ENCODE peak calls at places on chromosome 2, in five cellular contexts. One of them, this sample, is unnamed.
A peak's percentile ranks its signal among the peaks of the same experiment; 100 is the strongest.

GRCh38 chr2:58976374-58977055 is 735.4 kb upstream of the FANCL start:
- DNase-seq in tibial nerve: no peak
- DNase-seq in naive thymus-derived CD4-positive, alpha-beta T cell: no peak
- DNase-seq in GM12878: no peak
- DNase-seq in A673: no peak
- DNase-seq in this sample: no peak

GRCh38 chr2:173869830-173870229 is 95.3 kb downstream of the SP3 start:
- DNase-seq in tibial nerve: no peak
- DNase-seq in A673: no peak
- DNase-seq in naive thymus-derived CD4-positive, alpha-beta T cell: no peak
- DNase-seq in GM12878: no peak
- DNase-seq in this sample: no peak

GRCh38 chr2:81991282-81991681 is 1686.7 kb upstream of the LRRTM1 start:
- DNase-seq in tibial nerve: no peak
- DNase-seq in naive thymus-derived CD4-positive, alpha-beta T cell: no peak
- DNase-seq in A673: no peak
- DNase-seq in GM12878: no peak
- DNase-seq in this sample: no peak

GRCh38 chr2:163735692-163736432 is at the start of gene FIGN:
- DNase-seq in GM12878: no peak
- DNase-seq in tibial nerve: peak; percentile 65
- DNase-seq in naive thymus-derived CD4-positive, alpha-beta T cell: no peak
- DNase-seq in A673: peak; percentile 46
- DNase-seq in this sample: no peak

GRCh38 chr2:69095246-69095645 is 82.3 kb downstream of the ANTXR1 start:
- DNase-seq in tibial nerve: peak; percentile 38
- DNase-seq in A673: peak; percentile 44
- DNase-seq in naive thymus-derived CD4-positive, alpha-beta T cell: no peak
- DNase-seq in GM12878: no peak
- DNase-seq in this sample: no peak

GRCh38 chr2:37653805-37654378 is 17.6 kb downstream of the CDC42EP3 start:
- DNase-seq in naive thymus-derived CD4-positive, alpha-beta T cell: no peak
- DNase-seq in GM12878: peak; percentile 84
- DNase-seq in tibial nerve: peak; percentile 24
- DNase-seq in A673: no peak
- DNase-seq in this sample: no peak

GRCh38 chr2:54429055-54429454 is 27.1 kb upstream of the SPTBN1 start:
- DNase-seq in GM12878: no peak
- DNase-seq in naive thymus-derived CD4-positive, alpha-beta T cell: no peak
- DNase-seq in tibial nerve: no peak
- DNase-seq in A673: no peak
- DNase-seq in this sample: no peak

GRCh38 chr2:173571021-173571821 is 216.5 kb downstream of the CDCA7 start:
- DNase-seq in GM12878: no peak
- DNase-seq in naive thymus-derived CD4-positive, alpha-beta T cell: no peak
- DNase-seq in A673: peak; percentile 61
- DNase-seq in tibial nerve: no peak
- DNase-seq in this sample: peak; percentile 50

GRCh38 chr2:85709385-85709784 is 15.2 kb downstream of the GNLY start:
- DNase-seq in naive thymus-derived CD4-positive, alpha-beta T cell: no peak
- DNase-seq in GM12878: no peak
- DNase-seq in A673: no peak
- DNase-seq in tibial nerve: no peak
- DNase-seq in this sample: no peak

GRCh38 chr2:197675711-197676188 is 363 bp upstream of the RFTN2 start:
- DNase-seq in A673: peak; percentile 80
- DNase-seq in naive thymus-derived CD4-positive, alpha-beta T cell: no peak
- DNase-seq in GM12878: no peak
- DNase-seq in tibial nerve: peak; percentile 22
- DNase-seq in this sample: no peak

GRCh38 chr2:237967463-237967871 is 653 bp downstream of the UBE2F start:
- DNase-seq in GM12878: no peak
- DNase-seq in naive thymus-derived CD4-positive, alpha-beta T cell: no peak
- DNase-seq in tibial nerve: no peak
- DNase-seq in A673: no peak
- DNase-seq in this sample: no peak

GRCh38 chr2:10425656-10426055 is 22.5 kb downstream of the ODC1 start:
- DNase-seq in A673: no peak
- DNase-seq in tibial nerve: no peak
- DNase-seq in GM12878: no peak
- DNase-seq in naive thymus-derived CD4-positive, alpha-beta T cell: no peak
- DNase-seq in this sample: no peak

GRCh38 chr2:187581125-187581896 is 27.1 kb upstream of the TFPI start:
- DNase-seq in naive thymus-derived CD4-positive, alpha-beta T cell: peak; percentile 37
- DNase-seq in A673: peak; percentile 79
- DNase-seq in tibial nerve: peak; percentile 51
- DNase-seq in GM12878: no peak
- DNase-seq in this sample: no peak

GRCh38 chr2:147331790-147332419 is 512.9 kb upstream of the ACVR2A start:
- DNase-seq in A673: peak; percentile 57
- DNase-seq in naive thymus-derived CD4-positive, alpha-beta T cell: peak; percentile 22
- DNase-seq in GM12878: no peak
- DNase-seq in tibial nerve: peak; percentile 16
- DNase-seq in this sample: peak; percentile 44

GRCh38 chr2:194697439-194697838 is 959.6 kb upstream of the SLC39A10 start:
- DNase-seq in A673: no peak
- DNase-seq in tibial nerve: no peak
- DNase-seq in naive thymus-derived CD4-positive, alpha-beta T cell: no peak
- DNase-seq in GM12878: no peak
- DNase-seq in this sample: no peak

GRCh38 chr2:187986392-187987105 is 305.1 kb upstream of the GULP1 start:
- DNase-seq in naive thymus-derived CD4-positive, alpha-beta T cell: no peak
- DNase-seq in GM12878: no peak
- DNase-seq in A673: no peak
- DNase-seq in tibial nerve: no peak
- DNase-seq in this sample: no peak

GRCh38 chr2:75076088-75076487 is 117.6 kb downstream of the POLE4 start:
- DNase-seq in A673: no peak
- DNase-seq in naive thymus-derived CD4-positive, alpha-beta T cell: no peak
- DNase-seq in tibial nerve: no peak
- DNase-seq in GM12878: no peak
- DNase-seq in this sample: no peak

GRCh38 chr2:220002699-220003098 is 375.3 kb downstream of the SLC4A3 start:
- DNase-seq in naive thymus-derived CD4-positive, alpha-beta T cell: no peak
- DNase-seq in GM12878: no peak
- DNase-seq in tibial nerve: no peak
- DNase-seq in A673: no peak
- DNase-seq in this sample: no peak

GRCh38 chr2:39325966-39326365 is 82.2 kb upstream of the CDKL4 start:
- DNase-seq in A673: no peak
- DNase-seq in GM12878: no peak
- DNase-seq in naive thymus-derived CD4-positive, alpha-beta T cell: no peak
- DNase-seq in tibial nerve: no peak
- DNase-seq in this sample: no peak

GRCh38 chr2:150610670-150611279 is 123.3 kb upstream of the RND3 start:
- DNase-seq in naive thymus-derived CD4-positive, alpha-beta T cell: no peak
- DNase-seq in A673: peak; percentile 40
- DNase-seq in tibial nerve: no peak
- DNase-seq in GM12878: no peak
- DNase-seq in this sample: peak; percentile 59

GRCh38 chr2:181116251-181116650 is 135.8 kb downstream of the UBE2E3 start:
- DNase-seq in tibial nerve: no peak
- DNase-seq in A673: no peak
- DNase-seq in naive thymus-derived CD4-positive, alpha-beta T cell: no peak
- DNase-seq in GM12878: no peak
- DNase-seq in this sample: no peak
- H3K4me3 ChIP-seq in tibial nerve: no peak overlapping the region
- H3K4me3 ChIP-seq in A673: no peak overlapping the region
- H3K4me3 ChIP-seq in naive thymus-derived CD4-positive, alpha-beta T cell: no peak overlapping the region
- H3K4me3 ChIP-seq in GM12878: no peak overlapping the region
- H3K4me3 ChIP-seq in this sample: no peak overlapping the region

GRCh38 chr2:101106453-101107181 is 44.6 kb downstream of the TBC1D8 start:
- DNase-seq in A673: no peak
- DNase-seq in tibial nerve: no peak
- DNase-seq in naive thymus-derived CD4-positive, alpha-beta T cell: no peak
- DNase-seq in GM12878: no peak
- DNase-seq in this sample: peak; percentile 23

GRCh38 chr2:101108357-101108756 is 42.8 kb downstream of the TBC1D8 start:
- DNase-seq in GM12878: no peak
- DNase-seq in A673: no peak
- DNase-seq in naive thymus-derived CD4-positive, alpha-beta T cell: no peak
- DNase-seq in tibial nerve: no peak
- DNase-seq in this sample: no peak

GRCh38 chr2:101107246-101107645 is 43.9 kb downstream of the TBC1D8 start:
- DNase-seq in A673: peak; percentile 6
- DNase-seq in tibial nerve: no peak
- DNase-seq in GM12878: no peak
- DNase-seq in naive thymus-derived CD4-positive, alpha-beta T cell: no peak
- DNase-seq in this sample: no peak

GRCh38 chr2:101105654-101106053 is 45.5 kb downstream of the TBC1D8 start:
- DNase-seq in naive thymus-derived CD4-positive, alpha-beta T cell: no peak
- DNase-seq in tibial nerve: no peak
- DNase-seq in A673: no peak
- DNase-seq in GM12878: no peak
- DNase-seq in this sample: no peak

GRCh38 chr2:101103846-101104245 is 47.3 kb downstream of the TBC1D8 start:
- DNase-seq in A673: no peak
- DNase-seq in naive thymus-derived CD4-positive, alpha-beta T cell: no peak
- DNase-seq in GM12878: no peak
- DNase-seq in tibial nerve: no peak
- DNase-seq in this sample: no peak
- H3K4me1 ChIP-seq in A673: no peaks in the 10 kb centered on the region
- H3K4me1 ChIP-seq in naive thymus-derived CD4-positive, alpha-beta T cell: no peaks in the 10 kb centered on the region
- H3K4me1 ChIP-seq in GM12878: no peaks in the 10 kb centered on the region
- H3K4me1 ChIP-seq in tibial nerve: no peaks in the 10 kb centered on the region
- H3K4me1 ChIP-seq in this sample: peaks cover 15% of the 10 kb centered on the region

GRCh38 chr2:184067502-184067901 is 530.8 kb upstream of the ZNF804A start:
- DNase-seq in GM12878: no peak
- DNase-seq in tibial nerve: no peak
- DNase-seq in A673: no peak
- DNase-seq in naive thymus-derived CD4-positive, alpha-beta T cell: no peak
- DNase-seq in this sample: no peak
- H3K4me3 ChIP-seq in GM12878: no peak overlapping the region
- H3K4me3 ChIP-seq in tibial nerve: no peak overlapping the region
- H3K4me3 ChIP-seq in A673: no peak overlapping the region
- H3K4me3 ChIP-seq in naive thymus-derived CD4-positive, alpha-beta T cell: no peak overlapping the region
- H3K4me3 ChIP-seq in this sample: no peak overlapping the region

DNA sequence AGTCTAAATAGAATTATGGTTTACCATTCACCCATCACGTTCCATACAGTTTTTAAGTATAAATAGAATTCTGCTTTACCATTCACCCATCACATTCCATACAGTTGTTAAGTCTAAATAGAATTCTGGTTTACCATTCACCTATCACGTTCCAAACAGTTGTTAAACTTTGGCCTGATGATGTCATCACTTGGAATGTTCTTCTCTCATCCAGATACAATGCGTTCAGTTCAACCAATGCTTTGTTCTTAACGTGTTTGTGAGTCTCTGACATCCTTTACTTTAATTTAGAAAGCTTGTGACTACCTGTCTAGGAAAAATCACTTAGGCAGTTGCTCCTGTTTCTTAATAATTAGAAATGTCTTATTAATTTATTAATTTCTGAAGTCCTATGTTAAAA is 236.3 kb upstream of the RASGRP3 start:
- DNase-seq in naive thymus-derived CD4-positive, alpha-beta T cell: no peak
- DNase-seq in tibial nerve: no peak
- DNase-seq in GM12878: no peak
- DNase-seq in A673: no peak
- DNase-seq in this sample: no peak
- H3K4me1 ChIP-seq in naive thymus-derived CD4-positive, alpha-beta T cell: no peaks in the 10 kb centered on the region
- H3K4me1 ChIP-seq in tibial nerve: no peaks in the 10 kb centered on the region
- H3K4me1 ChIP-seq in GM12878: no peaks in the 10 kb centered on the region
- H3K4me1 ChIP-seq in A673: peaks cover 1% of the 10 kb centered on the region
- H3K4me1 ChIP-seq in this sample: peaks cover 12% of the 10 kb centered on the region

GRCh38 chr2:115214050-115214449 is 771.6 kb downstream of the DPP10 start:
- DNase-seq in tibial nerve: no peak
- DNase-seq in A673: no peak
- DNase-seq in naive thymus-derived CD4-positive, alpha-beta T cell: no peak
- DNase-seq in GM12878: no peak
- DNase-seq in this sample: no peak
- H3K4me3 ChIP-seq in tibial nerve: no peak overlapping the region
- H3K4me3 ChIP-seq in A673: no peak overlapping the region
- H3K4me3 ChIP-seq in naive thymus-derived CD4-positive, alpha-beta T cell: no peak overlapping the region
- H3K4me3 ChIP-seq in GM12878: no peak overlapping the region
- H3K4me3 ChIP-seq in this sample: no peak overlapping the region

DNA sequence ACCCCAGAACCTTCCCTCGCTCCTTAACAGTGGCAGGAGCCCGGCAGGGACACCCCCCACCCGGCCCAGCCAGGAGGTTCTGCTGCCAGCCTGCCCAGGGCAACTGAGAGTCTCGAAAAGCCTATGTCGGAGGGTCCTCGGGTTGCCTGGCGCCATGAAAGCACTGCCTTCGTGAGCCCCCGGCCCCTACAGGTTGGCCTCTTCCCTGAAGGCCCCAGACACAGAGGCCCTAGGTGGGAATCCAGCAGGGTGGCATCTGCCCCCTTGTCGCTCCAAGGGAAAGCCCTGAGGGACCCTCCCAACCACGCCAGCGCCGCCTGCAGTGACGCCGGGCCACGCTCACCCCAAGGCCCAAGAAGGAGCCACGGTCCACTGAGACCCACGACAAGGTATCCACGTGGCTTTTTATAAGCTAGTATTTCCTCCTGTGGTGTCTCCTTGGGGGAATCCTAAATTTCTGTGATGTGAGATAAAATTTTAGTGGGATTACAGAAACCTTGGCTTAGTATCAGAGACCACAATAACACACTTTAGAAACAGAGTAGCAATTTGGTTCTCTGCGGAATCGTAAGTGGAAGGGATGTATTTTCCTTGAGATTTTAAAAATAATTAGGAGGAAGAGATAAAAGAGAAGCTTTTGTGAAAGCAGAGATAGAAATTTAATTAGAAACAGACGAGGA is 138.9 kb downstream of the HDAC4 start:
- DNase-seq in tibial nerve: no peak
- DNase-seq in GM12878: no peak
- DNase-seq in A673: no peak
- DNase-seq in naive thymus-derived CD4-positive, alpha-beta T cell: no peak
- DNase-seq in this sample: no peak
- H3K4me1 ChIP-seq in tibial nerve: peaks cover 53% of the 10 kb centered on the region
- H3K4me1 ChIP-seq in GM12878: peaks cover 37% of the 10 kb centered on the region
- H3K4me1 ChIP-seq in A673: peaks cover 52% of the 10 kb centered on the region
- H3K4me1 ChIP-seq in naive thymus-derived CD4-positive, alpha-beta T cell: peaks cover 62% of the 10 kb centered on the region
- H3K4me1 ChIP-seq in this sample: no peaks in the 10 kb centered on the region

GRCh38 chr2:11753886-11754704 is 7.7 kb downstream of the LPIN1 start:
- DNase-seq in tibial nerve: no peak
- DNase-seq in GM12878: peak; percentile 48
- DNase-seq in naive thymus-derived CD4-positive, alpha-beta T cell: peak; percentile 28
- DNase-seq in A673: peak; percentile 29
- DNase-seq in this sample: no peak
- H3K4me3 ChIP-seq in tibial nerve: peak overlapping the region; percentile 4
- H3K4me3 ChIP-seq in GM12878: peak overlapping the region; percentile 66
- H3K4me3 ChIP-seq in naive thymus-derived CD4-positive, alpha-beta T cell: peak overlapping the region; percentile 37
- H3K4me3 ChIP-seq in A673: no peak overlapping the region
- H3K4me3 ChIP-seq in this sample: no peak overlapping the region

GRCh38 chr2:11748861-11749645 is 2.6 kb downstream of the LPIN1 start:
- DNase-seq in A673: no peak
- DNase-seq in naive thymus-derived CD4-positive, alpha-beta T cell: no peak
- DNase-seq in tibial nerve: no peak
- DNase-seq in GM12878: no peak
- DNase-seq in this sample: no peak
- H3K4me1 ChIP-seq in A673: peaks cover 49% of the 10 kb centered on the region
- H3K4me1 ChIP-seq in naive thymus-derived CD4-positive, alpha-beta T cell: peaks cover 67% of the 10 kb centered on the region
- H3K4me1 ChIP-seq in tibial nerve: peaks cover 66% of the 10 kb centered on the region
- H3K4me1 ChIP-seq in GM12878: peaks cover 70% of the 10 kb centered on the region
- H3K4me1 ChIP-seq in this sample: peaks cover 25% of the 10 kb centered on the region

This sample was measured in Caco-2.